ENCODE peak calls at places on chromosomes 6 and 20, in seven cellular contexts. E is neuronal stem cell, W is IMR-90, A is H9, F is H1, Y is trophoblast cell, V is mesenchymal stem cell. T is an unnamed sample.

GRCh38 chr20:38298768-38299288 is 5.1 kb upstream of the BPI start:
- DNase-seq in E (no peak), A (no peak), V (no peak), Y (no peak), F (no peak), W (peak; percentile 48), T (no peak)

GRCh38 chr6:99026135-99026534 is 78.4 kb upstream of the FBXL4 start:
- DNase-seq in Y (no peak), F (no peak), V (no peak), A (no peak), W (no peak), E (peak; percentile 15), T (peak; percentile 59)

GRCh38 chr6:4667591-4667990 is 108.6 kb upstream of the CDYL start:
- DNase-seq in W (no peak), A (no peak), E (no peak), F (no peak), Y (no peak), V (no peak), T (no peak)

GRCh38 chr20:33211817-33212424 is 5.2 kb upstream of the BPIFA3 start:
- DNase-seq in E (peak; percentile 54), Y (peak; percentile 63), V (peak; percentile 23), A (peak; percentile 82), W (peak; percentile 33), F (peak; percentile 39), T (peak; percentile 91)

GRCh38 chr6:57173056-57173885 is 1.1 kb downstream of the BAG2 start:
- DNase-seq in Y (no peak), V (peak; percentile 52), A (peak; percentile 34), W (peak; percentile 24), E (no peak), F (no peak), T (peak; percentile 56)

GRCh38 chr6:130324657-130325056 is 41.2 kb upstream of the TMEM200A start:
- DNase-seq in E (no peak), Y (peak; percentile 13), A (no peak), F (no peak), W (peak; percentile 83), V (no peak), T (no peak)

GRCh38 chr6:3850451-3851203 is 1.5 kb downstream of the FAM50B start:
- DNase-seq in W (no peak), A (no peak), F (no peak), E (no peak), Y (no peak), V (no peak), T (no peak)

GRCh38 chr6:51866867-51867266 is 220.5 kb downstream of the PKHD1 start:
- DNase-seq in W (no peak), Y (no peak), A (no peak), V (no peak), E (no peak), F (no peak), T (no peak)

GRCh38 chr6:37155394-37156312 is 14.3 kb upstream of the PIM1 start:
- DNase-seq in W (no peak), Y (no peak), E (no peak), A (no peak), F (no peak), V (no peak), T (no peak)

GRCh38 chr6:41509596-41509995 is 36.6 kb upstream of the FOXP4 start:
- DNase-seq in E (no peak), W (no peak), A (no peak), Y (no peak), F (no peak), V (no peak), T (no peak)

GRCh38 chr6:44043036-44043478 is 84.2 kb downstream of the MRPL14 start:
- DNase-seq in V (peak; percentile 51), E (no peak), Y (no peak), W (peak; percentile 49), A (no peak), F (no peak), T (peak; percentile 66)

GRCh38 chr6:35804996-35805736 is at the start of gene LHFPL5:
- DNase-seq in V (peak; percentile 42), F (peak; percentile 19), W (no peak), Y (peak; percentile 32), A (peak; percentile 83), E (peak; percentile 69), T (peak; percentile 75)

GRCh38 chr6:36368421-36368820 is 19.0 kb downstream of the ETV7 start:
- DNase-seq in A (no peak), F (no peak), V (no peak), W (peak; percentile 7), E (no peak), Y (no peak), T (no peak)

GRCh38 chr6:98016565-98016964 is 733.5 kb upstream of the MMS22L start:
- DNase-seq in E (no peak), V (no peak), W (no peak), Y (no peak), F (no peak), A (no peak), T (no peak)

GRCh38 chr6:134253681-134254080 is 64.2 kb downstream of the SGK1 start:
- DNase-seq in F (no peak), A (no peak), V (peak; percentile 26), Y (no peak), W (peak; percentile 13), E (peak; percentile 35), T (no peak)

GRCh38 chr6:15427360-15428070 is 181.6 kb downstream of the JARID2 start:
- DNase-seq in F (no peak), A (no peak), Y (no peak), W (peak; percentile 62), E (no peak), V (peak; percentile 69), T (peak; percentile 82)

DNA sequence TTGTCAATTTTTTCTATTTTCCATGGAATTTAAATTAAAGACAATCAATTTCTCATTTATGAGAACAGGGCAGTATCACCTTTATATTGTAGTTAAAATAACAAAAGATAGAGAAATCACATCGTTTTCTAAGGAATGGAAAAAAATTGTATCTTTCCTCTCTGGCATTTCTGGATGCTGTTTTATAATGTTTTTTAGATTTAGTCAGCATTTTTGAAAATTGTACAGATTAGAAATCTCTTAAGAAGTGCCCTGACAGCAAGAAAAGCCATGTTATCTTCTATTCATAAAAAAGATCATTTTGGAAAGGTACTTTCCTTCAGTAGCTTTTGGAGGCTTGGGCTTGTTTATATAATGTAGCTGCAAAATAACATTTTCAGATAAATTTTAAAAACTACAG is 116.9 kb downstream of the PLG start:
- DNase-seq in F (no peak), W (no peak), Y (no peak), A (no peak), E (no peak), V (no peak), T (no peak)
- H3K4ac ChIP-seq in F (no peak overlapping the region), W (no peak overlapping the region), Y (no peak overlapping the region), A (no peak overlapping the region), E (no peak overlapping the region), V (no peak overlapping the region), T (no peak overlapping the region)

GRCh38 chr20:56551571-56551970 is 18.5 kb downstream of the FAM209B start:
- DNase-seq in W (no peak), Y (no peak), E (no peak), F (no peak), V (no peak), A (no peak), T (no peak)

GRCh38 chr20:56552911-56553629 is 20.0 kb downstream of the FAM209B start:
- DNase-seq in Y (no peak), W (no peak), F (no peak), V (no peak), A (no peak), E (no peak), T (no peak)

GRCh38 chr20:56558968-56559367 is 25.9 kb downstream of the FAM209B start:
- DNase-seq in A (no peak), Y (no peak), W (no peak), F (no peak), E (no peak), V (no peak), T (no peak)

DNA sequence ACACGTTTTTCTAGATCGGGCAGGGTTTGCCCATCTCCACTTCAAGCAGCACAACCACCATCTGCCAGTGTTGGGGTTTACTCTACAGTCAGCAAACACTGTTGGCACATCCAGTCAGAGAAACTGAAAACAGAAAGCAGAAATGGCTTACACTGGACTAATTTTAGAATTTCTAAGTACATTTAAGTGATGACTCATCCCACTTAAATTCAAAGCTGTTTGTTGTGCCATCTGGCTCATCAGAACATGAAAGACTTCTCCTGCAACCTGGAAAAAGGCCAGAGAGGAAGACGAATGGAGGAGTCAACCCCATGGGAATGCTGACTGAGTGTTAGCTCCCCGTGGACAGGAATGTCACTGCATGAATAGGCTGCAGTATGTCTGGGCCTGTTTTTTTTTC is 21.8 kb downstream of the FAM209B start:
- DNase-seq in V (peak; percentile 97), F (no peak), E (no peak), W (peak; percentile 90), Y (peak; percentile 24), A (peak; percentile 40), T (peak; percentile 64)
- H2BK120ac ChIP-seq in V (no peak overlapping the region), F (no peak overlapping the region), E (no peak overlapping the region), W (no peak overlapping the region), Y (peak overlapping the region; percentile 18), A (no peak overlapping the region), T (no peak overlapping the region)

GRCh38 chr6:30724906-30725667 is 4.9 kb downstream of the TUBB start:
- DNase-seq in Y (no peak), F (no peak), E (no peak), V (no peak), A (no peak), W (peak; percentile 16), T (no peak)

GRCh38 chr6:30727920-30728605 is 7.9 kb downstream of the TUBB start:
- DNase-seq in V (peak; percentile 70), W (peak; percentile 71), E (no peak), Y (no peak), F (no peak), A (no peak), T (peak; percentile 78)

GRCh38 chr6:30722280-30723112 is 2.3 kb downstream of the TUBB start:
- DNase-seq in Y (peak; percentile 79), V (peak; percentile 83), F (no peak), A (peak; percentile 77), W (peak; percentile 69), E (peak; percentile 81), T (peak; percentile 80)

GRCh38 chr6:30726506-30727413 is 6.6 kb downstream of the TUBB start:
- DNase-seq in E (no peak), W (peak; percentile 27), V (peak; percentile 19), A (no peak), F (no peak), Y (no peak), T (peak; percentile 93)

DNA sequence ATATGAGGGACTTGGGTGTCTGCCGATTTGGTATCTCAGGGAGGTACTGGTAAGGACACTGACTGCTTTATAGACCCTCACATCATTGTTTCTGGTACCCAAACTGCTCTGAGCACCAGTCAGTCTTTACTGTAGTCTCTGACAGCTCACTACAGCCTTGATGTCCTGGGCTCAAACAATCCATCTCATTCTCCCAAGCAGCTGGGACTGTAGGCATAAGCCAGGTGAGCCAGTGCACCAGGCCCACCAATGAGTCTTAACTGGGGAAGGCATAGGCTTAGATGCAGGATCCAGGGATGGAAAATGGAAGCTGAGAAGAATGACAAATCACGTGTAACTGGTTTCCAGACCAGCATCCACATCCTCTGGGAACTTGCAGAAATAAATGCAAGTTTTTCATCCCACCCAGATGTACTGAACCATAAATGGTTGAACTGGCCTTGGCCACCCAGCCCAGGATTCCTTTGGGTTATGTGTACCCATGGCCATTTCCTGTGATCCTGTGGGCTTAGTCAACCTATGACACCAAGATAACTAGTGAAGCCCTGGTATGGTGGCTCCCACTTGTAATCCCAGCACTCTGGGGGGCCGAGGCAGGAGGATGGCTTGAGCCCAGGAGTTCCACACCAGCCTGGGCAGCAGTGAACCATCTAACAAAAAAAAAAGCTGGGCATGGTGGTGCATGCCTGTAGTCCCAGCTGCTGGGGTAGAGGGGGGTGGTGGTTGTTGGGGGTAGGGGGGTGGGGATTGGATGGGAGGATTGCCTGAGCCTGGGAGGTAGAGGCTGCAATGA is 5.8 kb downstream of the TUBB start:
- DNase-seq in A (peak; percentile 49), W (peak; percentile 68), Y (no peak), E (no peak), F (no peak), V (peak; percentile 41), T (peak; percentile 77)
- H3K27ac ChIP-seq in A (no peak overlapping the region), W (peak overlapping the region; percentile 0), Y (no peak overlapping the region), E (peak overlapping the region; percentile 52), F (no peak overlapping the region), V (peak overlapping the region; percentile 29), T (no peak overlapping the region)

GRCh38 chr6:106087548-106088325 is 1.6 kb downstream of the PRDM1 start:
- DNase-seq in W (peak; percentile 87), V (peak; percentile 86), A (no peak), F (no peak), E (no peak), Y (no peak), T (peak; percentile 52)
- H3K4ac ChIP-seq in W (peak overlapping the region; percentile 92), V (peak overlapping the region; percentile 60), A (no peak overlapping the region), F (peak overlapping the region; percentile 44), E (no peak overlapping the region), Y (no peak overlapping the region), T (no peak overlapping the region)